ENCODE peak calls at places on chromosome 10, in eight cellular contexts. J, S, O, U, Z, H, G and V are unnamed samples.

GRCh38 chr10:124534821-124535601 is 73.4 kb downstream of the LHPP start:
- DNase-seq in J (no peak), S (no peak), O (no peak), U (no peak), Z (no peak), H (no peak), G (no peak), V (no peak)

GRCh38 chr10:110618206-110618605 is 25.9 kb upstream of the RBM20 start:
- DNase-seq in J (no peak), S (no peak), O (peak), U (no peak), Z (no peak), H (no peak), G (no peak), V (no peak)

GRCh38 chr10:49139000-49139865 is 5.4 kb upstream of the FAM170B start:
- DNase-seq in J (no peak), S (no peak), O (no peak), U (no peak), Z (no peak), H (no peak), G (no peak), V (no peak)

GRCh38 chr10:93173867-93174845 is 100.5 kb downstream of the CYP26A1 start:
- DNase-seq in J (no peak), S (no peak), O (no peak), U (no peak), Z (no peak), H (no peak), G (no peak), V (no peak)

GRCh38 chr10:23417254-23417653 is 21.6 kb upstream of the OTUD1 start:
- DNase-seq in J (no peak), S (no peak), O (no peak), U (no peak), Z (no peak), H (no peak), G (no peak), V (no peak)

GRCh38 chr10:88893611-88894010 is 13.6 kb downstream of the STAMBPL1 start:
- DNase-seq in J (no peak), S (no peak), O (no peak), U (no peak), Z (no peak), H (no peak), G (no peak), V (no peak)

GRCh38 chr10:119734396-119735332 is 8.8 kb downstream of the INPP5F start:
- DNase-seq in J (no peak), S (no peak), O (no peak), U (no peak), Z (no peak), H (no peak), G (no peak), V (no peak)

GRCh38 chr10:129694633-129695356 is 227.8 kb downstream of the MGMT start:
- DNase-seq in J (peak), S (no peak), O (no peak), U (peak), Z (peak), H (peak), G (no peak), V (peak)

GRCh38 chr10:17059197-17059688 is 70.4 kb downstream of the CUBN start:
- DNase-seq in J (no peak), S (no peak), O (no peak), U (no peak), Z (no peak), H (no peak), G (no peak), V (no peak)

GRCh38 chr10:22652988-22653431 is 61.4 kb downstream of the PIP4K2A start:
- DNase-seq in J (no peak), S (no peak), O (peak), U (no peak), Z (no peak), H (no peak), G (no peak), V (no peak)

GRCh38 chr10:100327007-100327700 is 2.9 kb downstream of the PKD2L1 start:
- DNase-seq in J (no peak), S (no peak), O (peak), U (no peak), Z (no peak), H (no peak), G (peak), V (no peak)

GRCh38 chr10:52215745-52216361 is 98.2 kb upstream of the DKK1 start:
- DNase-seq in J (peak), S (no peak), O (peak), U (no peak), Z (peak), H (no peak), G (no peak), V (no peak)

GRCh38 chr10:124461642-124462347 is at the start of gene LHPP:
- DNase-seq in J (peak), S (no peak), O (peak), U (peak), Z (peak), H (peak), G (peak), V (peak)

GRCh38 chr10:8052970-8053445 is 1.5 kb upstream of the GATA3 start:
- DNase-seq in J (no peak), S (no peak), O (no peak), U (no peak), Z (no peak), H (no peak), G (no peak), V (no peak)
- TF ChIP-seq CTCF in J (no peak), S (no peak), O (peak), U (no peak), Z (no peak), H (no peak), G (no peak), V (no peak)

GRCh38 chr10:114259825-114260224 is 20.8 kb downstream of the VWA2 start:
- DNase-seq in J (no peak), S (no peak), O (no peak), U (no peak), Z (no peak), H (peak), G (no peak), V (no peak)
- TF ChIP-seq CTCF in J (no peak), S (no peak), O (no peak), U (no peak), Z (no peak), H (no peak), G (no peak), V (no peak)

GRCh38 chr10:114087655-114088054 is 44.0 kb downstream of the ADRB1 start:
- DNase-seq in J (no peak), S (no peak), O (no peak), U (no peak), Z (no peak), H (no peak), G (no peak), V (no peak)

GRCh38 chr10:114081911-114082583 is 38.4 kb downstream of the ADRB1 start:
- DNase-seq in J (no peak), S (no peak), O (no peak), U (no peak), Z (no peak), H (no peak), G (no peak), V (no peak)

GRCh38 chr10:114083040-114083439 is 39.4 kb downstream of the ADRB1 start:
- DNase-seq in J (no peak), S (no peak), O (peak), U (no peak), Z (no peak), H (no peak), G (no peak), V (no peak)

GRCh38 chr10:114084225-114084624 is 40.6 kb downstream of the ADRB1 start:
- DNase-seq in J (no peak), S (no peak), O (peak), U (no peak), Z (no peak), H (no peak), G (no peak), V (no peak)

GRCh38 chr10:114087255-114087654 is 43.6 kb downstream of the ADRB1 start:
- DNase-seq in J (peak), S (no peak), O (no peak), U (no peak), Z (no peak), H (no peak), G (no peak), V (no peak)
- TF ChIP-seq CTCF in J (peak), S (no peak), O (no peak), U (no peak), Z (no peak), H (no peak), G (no peak), V (no peak)

DNA sequence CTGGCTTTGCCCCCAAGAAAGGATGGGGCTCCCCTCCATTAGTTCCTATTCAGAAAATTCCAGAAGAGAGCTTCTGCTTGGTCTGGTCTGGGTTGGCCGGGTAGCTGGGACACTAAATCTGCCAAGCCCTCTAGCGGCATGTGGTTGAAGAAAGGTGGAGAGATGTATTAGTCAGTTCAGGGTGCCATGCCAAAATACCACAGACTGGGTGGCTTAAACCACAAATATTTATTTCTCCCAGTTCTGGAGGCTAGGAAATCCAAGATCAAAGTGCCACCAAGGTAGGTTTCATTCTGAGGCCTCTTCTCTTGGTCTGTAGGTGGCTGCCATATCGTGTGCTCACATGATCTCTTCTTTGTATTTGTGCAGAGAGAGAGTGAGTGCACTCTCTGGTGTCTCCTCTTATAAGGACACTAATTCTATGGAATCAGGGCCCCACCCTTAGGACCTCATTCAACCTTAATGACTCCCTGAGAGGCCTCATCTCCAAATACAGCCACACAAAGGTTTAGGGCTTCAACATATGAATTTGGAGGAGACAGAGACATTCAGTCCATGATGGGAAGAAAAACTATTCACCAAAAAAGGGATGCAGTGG is 38.7 kb upstream of the MTPAP start:
- DNase-seq in J (no peak), S (no peak), O (no peak), U (no peak), Z (no peak), H (no peak), G (no peak), V (no peak)
- TF ChIP-seq CTCF in J (no peak), S (peak), O (no peak), U (no peak), Z (no peak), H (no peak), G (no peak), V (no peak)

GRCh38 chr10:26728957-26729356 is 31.5 kb downstream of the PDSS1 start:
- DNase-seq in J (no peak), S (no peak), O (no peak), U (no peak), Z (no peak), H (no peak), G (no peak), V (peak)
- TF ChIP-seq CTCF in J (peak), S (no peak), O (no peak), U (no peak), Z (no peak), H (no peak), G (no peak), V (no peak)